ENCODE peak calls at places on chromosomes 1 and 21, in seven cellular contexts. J, P, C, S, A, O and E are unnamed samples.

GRCh38 chr1:42163114-42163513 is 1.4 kb downstream of the GUCA2A start:
- DNase-seq in C (no peak), J (no peak), O (no peak), P (no peak), S (no peak), A (no peak), E (no peak)

GRCh38 chr1:15148975-15149374 is 4.6 kb upstream of the TMEM51 start:
- DNase-seq in P (no peak), J (no peak), A (no peak), S (no peak), O (no peak), C (no peak), E (no peak)

GRCh38 chr21:26850116-26850643 is 5.0 kb upstream of the ADAMTS1 start:
- DNase-seq in J (no peak), A (peak), O (no peak), S (no peak), P (no peak), C (no peak), E (no peak)

GRCh38 chr1:234994411-234995295 is 134.0 kb downstream of the TOMM20 start:
- DNase-seq in A (no peak), C (no peak), O (no peak), J (no peak), P (no peak), S (no peak), E (no peak)

GRCh38 chr1:159229896-159230295 is 25.2 kb downstream of the ACKR1 start:
- DNase-seq in P (no peak), O (no peak), S (no peak), C (no peak), A (no peak), J (no peak), E (no peak)

GRCh38 chr1:165828581-165829329 is 1.3 kb downstream of the UCK2 start:
- DNase-seq in S (peak), O (peak), C (peak), A (peak), P (peak), J (peak), E (no peak)

GRCh38 chr21:27565418-27565817 is 598.5 kb upstream of the ADAMTS5 start:
- DNase-seq in C (no peak), J (no peak), P (no peak), A (no peak), S (no peak), O (no peak), E (no peak)

GRCh38 chr1:224631471-224632105 is 15.5 kb downstream of the CNIH3 start:
- DNase-seq in P (no peak), S (no peak), J (no peak), O (no peak), A (no peak), C (no peak), E (no peak)

GRCh38 chr1:78277253-78277652 is 213.5 kb upstream of the PTGFR start:
- DNase-seq in P (no peak), O (no peak), C (no peak), A (peak), J (no peak), S (no peak), E (no peak)

GRCh38 chr1:93751391-93752250 is 70.0 kb upstream of the BCAR3 start:
- DNase-seq in P (no peak), O (no peak), A (no peak), J (no peak), S (no peak), C (no peak), E (no peak)

GRCh38 chr1:185860316-185860715 is 126.1 kb downstream of the HMCN1 start:
- DNase-seq in O (no peak), C (no peak), P (no peak), S (no peak), J (no peak), A (no peak), E (no peak)

GRCh38 chr1:178093958-178094751 is at the start of gene RASAL2:
- DNase-seq in A (peak), C (no peak), O (peak), P (peak), S (peak), J (peak), E (peak)

GRCh38 chr21:32648165-32648564 is 36.0 kb upstream of the CFAP298 start:
- DNase-seq in P (no peak), J (no peak), S (no peak), O (no peak), A (no peak), C (no peak), E (no peak)

GRCh38 chr1:100721502-100722205 is 2.1 kb downstream of the VCAM1 start:
- DNase-seq in C (peak), A (peak), S (peak), O (no peak), P (no peak), J (no peak), E (no peak)

GRCh38 chr1:228511539-228512445 is 24.6 kb downstream of the RNF187 start:
- DNase-seq in C (no peak), S (no peak), O (no peak), J (no peak), P (no peak), A (no peak), E (no peak)

GRCh38 chr1:160354388-160354985 is 11.3 kb downstream of the NCSTN start:
- DNase-seq in S (no peak), C (no peak), A (peak), P (no peak), O (peak), J (no peak), E (no peak)

GRCh38 chr1:209434066-209434465 is 149.4 kb upstream of the CAMK1G start:
- DNase-seq in A (no peak), O (no peak), P (no peak), S (no peak), J (no peak), C (no peak), E (no peak)

GRCh38 chr1:49694251-49694827 is 329.4 kb downstream of the AGBL4 start:
- DNase-seq in C (no peak), A (no peak), S (no peak), O (no peak), J (no peak), P (no peak), E (no peak)

GRCh38 chr1:27886744-27887143 is 14.4 kb downstream of the THEMIS2 start:
- DNase-seq in P (no peak), C (no peak), A (no peak), J (no peak), O (no peak), S (no peak), E (no peak)

GRCh38 chr1:184610872-184611614 is 143.6 kb downstream of the EDEM3 start:
- DNase-seq in C (no peak), S (no peak), P (no peak), O (no peak), J (no peak), A (no peak), E (no peak)

GRCh38 chr1:169443923-169444322 is 16.6 kb upstream of the CCDC181 start:
- DNase-seq in A (no peak), J (no peak), O (no peak), C (no peak), P (no peak), S (no peak), E (no peak)

GRCh38 chr1:5667513-5668325 is 324.5 kb downstream of the NPHP4 start:
- DNase-seq in P (peak), O (no peak), C (no peak), J (no peak), A (peak), S (no peak), E (no peak)

GRCh38 chr1:227886993-227887696 is 60.6 kb downstream of the WNT9A start:
- DNase-seq in P (no peak), S (peak), C (peak), O (peak), J (no peak), A (peak), E (peak)

GRCh38 chr1:3910049-3910731 is 10.1 kb upstream of the C1orf174 start:
- DNase-seq in S (no peak), P (no peak), O (no peak), C (no peak), A (no peak), J (no peak), E (peak)

GRCh38 chr1:92961131-92961895 is at the start of gene DIPK1A:
- DNase-seq in S (peak), O (peak), C (no peak), A (peak), P (peak), J (peak), E (no peak)

GRCh38 chr1:19262047-19262446 is 10.4 kb downstream of the MRTO4 start:
- DNase-seq in P (no peak), O (no peak), A (no peak), C (no peak), J (no peak), S (no peak), E (no peak)

GRCh38 chr1:52592637-52593323 is 9.4 kb upstream of the GPX7 start:
- DNase-seq in J (no peak), C (no peak), P (no peak), S (no peak), A (peak), O (no peak), E (no peak)

GRCh38 chr1:52593495-52593894 is 8.7 kb upstream of the GPX7 start:
- DNase-seq in O (no peak), S (no peak), J (no peak), A (no peak), C (no peak), P (no peak), E (no peak)

GRCh38 chr1:52588027-52588426 is 14.1 kb upstream of the GPX7 start:
- DNase-seq in C (no peak), O (no peak), P (no peak), J (no peak), S (no peak), A (no peak), E (no peak)

GRCh38 chr1:52588535-52588934 is 13.6 kb upstream of the GPX7 start:
- DNase-seq in A (peak), P (no peak), C (no peak), S (no peak), O (no peak), J (no peak), E (no peak)

DNA sequence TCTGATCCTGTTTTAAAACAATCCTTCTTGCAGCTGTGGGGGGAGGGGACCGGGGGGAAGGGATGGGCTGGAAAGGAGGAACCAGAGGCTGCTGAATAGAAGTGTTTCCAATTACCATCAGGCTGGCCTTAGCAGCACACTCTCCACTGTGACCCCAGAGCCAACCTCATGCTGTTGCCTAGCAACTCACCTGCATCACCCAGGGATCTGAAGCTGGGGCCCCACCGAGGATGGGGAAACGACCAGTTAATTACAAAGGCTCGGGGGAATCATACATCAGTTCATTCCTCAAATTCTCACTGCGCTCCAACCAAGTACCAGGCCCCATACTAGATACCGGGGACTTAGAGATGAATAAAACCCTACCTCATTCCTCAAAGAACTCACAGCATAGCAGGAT is 11.9 kb upstream of the GPX7 start:
- DNase-seq in P (no peak), S (no peak), O (peak), A (no peak), J (no peak), C (no peak), E (no peak)
- TF ChIP-seq CTCF in P (no peak), S (no peak), O (no peak), A (no peak), J (no peak), C (no peak), E (no peak)

GRCh38 chr1:46130144-46130543 is 2.3 kb downstream of the PIK3R3 start:
- DNase-seq in S (no peak), J (no peak), C (no peak), A (no peak), P (no peak), O (no peak), E (no peak)
- TF ChIP-seq CTCF in S (no peak), J (no peak), C (no peak), A (no peak), P (no peak), O (no peak), E (peak)

GRCh38 chr1:225771661-225772322 is 5.8 kb upstream of the SRP9 start:
- DNase-seq in J (no peak), C (no peak), S (no peak), P (no peak), A (peak), O (no peak), E (no peak)

GRCh38 chr1:225774276-225775147 is 3.1 kb upstream of the SRP9 start:
- DNase-seq in O (no peak), S (no peak), A (no peak), P (no peak), C (no peak), J (no peak), E (no peak)

GRCh38 chr1:225770586-225771248 is 6.9 kb upstream of the SRP9 start:
- DNase-seq in C (no peak), O (peak), S (no peak), P (no peak), J (no peak), A (no peak), E (no peak)

GRCh38 chr1:225772848-225773247 is 4.8 kb upstream of the SRP9 start:
- DNase-seq in A (no peak), S (peak), J (no peak), C (no peak), O (no peak), P (no peak), E (no peak)

GRCh38 chr1:225772323-225772768 is 5.3 kb upstream of the SRP9 start:
- DNase-seq in P (peak), J (peak), O (peak), C (peak), S (peak), A (peak), E (no peak)
- TF ChIP-seq CTCF in P (peak), J (peak), O (no peak), C (peak), S (no peak), A (peak), E (peak)

DNA sequence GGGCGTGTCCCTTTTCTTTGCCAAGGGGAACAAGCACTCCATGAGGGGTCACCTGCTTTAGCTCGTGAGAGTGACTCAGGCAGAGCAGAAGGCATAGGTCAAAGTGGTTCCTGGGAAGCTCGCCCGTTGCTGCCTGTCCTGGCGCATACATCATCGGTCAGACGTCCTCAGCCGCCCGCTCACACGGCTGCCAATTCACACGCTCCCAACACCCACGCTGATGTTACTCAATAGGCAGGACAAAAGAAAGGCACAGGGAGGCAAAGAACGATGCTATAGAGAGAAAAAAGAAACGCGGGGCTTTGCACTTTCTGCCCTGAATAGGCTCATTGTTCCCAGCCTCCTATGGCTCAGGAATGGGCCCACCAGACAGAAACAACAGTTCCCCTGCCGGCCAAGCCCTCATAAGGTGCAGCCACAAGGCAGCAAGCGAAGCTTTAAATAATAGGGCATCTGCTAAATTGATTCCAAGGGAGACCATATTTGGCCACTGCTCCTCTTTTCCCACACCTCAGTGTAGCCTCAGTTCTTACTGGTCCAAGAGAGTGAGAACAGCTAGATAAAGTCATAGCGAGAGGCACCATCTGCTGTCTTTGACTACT is 38.7 kb downstream of the VTCN1 start:
- DNase-seq in S (peak), A (no peak), P (peak), C (no peak), O (no peak), J (peak), E (no peak)
- TF ChIP-seq CTCF in S (no peak), A (no peak), P (no peak), C (no peak), O (no peak), J (no peak), E (no peak)

GRCh38 chr1:10032287-10032589 is 520 bp upstream of the UBE4B start:
- DNase-seq in S (no peak), C (no peak), A (no peak), J (no peak), P (no peak), O (no peak), E (no peak)
- TF ChIP-seq CTCF in S (no peak), C (no peak), A (no peak), J (no peak), P (no peak), O (no peak), E (no peak)

GRCh38 chr21:42125571-42126544 is 54.7 kb downstream of the UMODL1 start:
- DNase-seq in S (no peak), A (peak), J (peak), O (peak), C (no peak), P (no peak), E (no peak)
- TF ChIP-seq CTCF in S (no peak), A (peak), J (no peak), O (no peak), C (peak), P (no peak), E (peak)

GRCh38 chr1:171563675-171564074 is 58.4 kb upstream of the MYOCOS start:
- DNase-seq in C (no peak), P (no peak), J (no peak), O (no peak), A (no peak), S (no peak), E (no peak)

GRCh38 chr1:171566467-171566866 is 55.6 kb upstream of the MYOCOS start:
- DNase-seq in C (no peak), S (no peak), O (no peak), P (no peak), J (no peak), A (no peak), E (no peak)
- TF ChIP-seq CTCF in C (peak), S (no peak), O (no peak), P (no peak), J (no peak), A (no peak), E (peak)

GRCh38 chr1:24745711-24746582 is 700 bp downstream of the CLIC4 start:
- DNase-seq in C (no peak), S (peak), P (no peak), A (peak), J (peak), O (no peak), E (no peak)

GRCh38 chr1:24748191-24749121 is 3.2 kb downstream of the CLIC4 start:
- DNase-seq in O (no peak), J (no peak), A (no peak), P (no peak), C (no peak), S (no peak), E (no peak)

GRCh38 chr1:24743404-24744211 is 1.6 kb upstream of the CLIC4 start:
- DNase-seq in P (no peak), S (peak), J (no peak), C (peak), A (no peak), O (peak), E (no peak)

GRCh38 chr1:24742090-24742938 is 2.9 kb upstream of the CLIC4 start:
- DNase-seq in J (no peak), C (no peak), S (peak), A (peak), P (no peak), O (peak), E (no peak)

DNA sequence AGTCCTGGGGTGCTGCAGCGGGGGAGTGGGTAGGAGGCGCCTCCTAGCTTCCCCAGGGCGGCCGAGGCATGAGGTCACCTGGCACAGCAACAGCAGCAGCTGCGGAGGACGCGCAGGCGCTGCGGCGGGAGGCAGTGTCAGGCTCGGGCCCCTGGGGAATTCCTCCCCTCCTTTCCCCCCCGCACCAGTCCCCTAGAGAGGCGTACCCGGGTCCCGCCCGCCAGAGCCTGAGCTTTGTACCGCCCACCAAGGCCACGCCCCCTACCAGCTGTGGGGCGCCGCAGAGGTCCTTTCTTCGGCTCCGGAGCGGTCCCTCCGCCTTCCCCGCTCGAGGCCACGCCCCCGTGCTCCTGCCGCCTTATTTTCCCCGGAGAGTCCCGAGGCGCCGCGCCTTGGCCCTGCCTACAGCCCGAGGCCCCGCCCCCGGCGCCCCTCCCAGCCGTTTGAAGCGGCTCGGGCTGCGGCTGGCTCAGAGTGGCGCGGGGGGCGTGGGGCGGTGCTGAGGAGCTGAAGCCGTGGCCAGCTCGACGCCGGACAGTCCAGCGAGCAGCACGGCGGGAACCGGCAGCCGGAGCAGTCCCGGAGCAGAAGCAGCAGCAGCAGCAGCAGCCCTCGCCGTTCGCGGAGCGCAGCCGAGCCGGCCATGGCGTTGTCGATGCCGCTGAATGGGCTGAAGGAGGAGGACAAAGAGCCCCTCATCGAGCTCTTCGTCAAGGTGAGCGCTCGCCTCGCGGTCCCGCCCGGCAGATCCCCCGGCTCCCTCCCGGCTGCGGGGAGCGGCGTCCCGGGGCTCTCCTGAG is at the start of gene CLIC4:
- DNase-seq in S (peak), J (peak), O (peak), P (peak), A (peak), C (peak), E (peak)
- TF ChIP-seq CTCF in S (no peak), J (no peak), O (no peak), P (no peak), A (no peak), C (no peak), E (no peak)

DNA sequence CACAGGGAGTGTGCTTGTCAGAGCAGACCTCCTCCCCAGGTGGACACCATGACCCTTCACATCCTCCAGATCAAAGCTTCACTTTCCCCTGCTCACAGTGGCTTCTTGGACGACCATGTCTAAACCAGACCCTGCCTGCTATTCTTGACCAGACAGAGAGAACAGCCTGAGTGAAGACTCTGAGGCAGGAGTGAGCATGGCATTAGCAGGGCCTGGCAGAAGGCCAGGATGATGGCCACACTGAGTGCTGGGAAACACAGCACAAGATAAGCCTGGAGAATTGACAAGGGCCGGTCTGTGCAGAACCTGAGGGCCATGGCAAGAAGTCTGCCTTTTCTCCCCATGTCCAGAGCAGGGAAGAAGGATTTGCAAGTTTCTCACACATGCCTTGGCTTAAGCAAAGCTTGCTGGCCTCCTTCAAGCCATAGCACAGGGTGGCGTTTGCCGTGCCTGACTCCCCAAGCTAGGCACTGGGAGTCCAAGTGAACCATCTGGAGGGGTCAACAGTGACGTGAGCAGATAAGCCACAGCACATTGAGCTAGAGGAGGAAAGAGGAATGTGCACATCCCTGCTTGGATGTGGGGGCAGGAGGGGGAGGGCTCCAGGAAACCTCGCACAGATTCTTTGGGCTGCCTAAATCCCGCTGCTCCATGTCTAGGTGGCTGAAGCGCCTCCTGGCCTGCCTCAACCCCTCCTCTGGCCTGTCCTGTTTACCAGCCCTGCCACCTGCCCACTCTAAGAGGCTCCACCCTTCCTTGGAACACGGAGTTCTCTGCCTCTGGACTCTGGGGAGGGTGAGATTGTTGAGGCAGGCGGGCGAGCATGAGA is 87.1 kb downstream of the CD58 start:
- DNase-seq in A (no peak), P (no peak), O (no peak), S (peak), C (no peak), J (no peak), E (no peak)
- TF ChIP-seq CTCF in A (no peak), P (no peak), O (no peak), S (no peak), C (no peak), J (no peak), E (no peak)